ENCODE peak calls at places on chromosomes 5 and 9, in nine cellular contexts. One of them, this sample, is unnamed. For H3K9me3, the result is how much of the 10 kb centered on the place peaks cover.

GRCh38 chr9:95726756-95727155 is 148.7 kb upstream of the ERCC6L2 start:
- DNase-seq in cardiac muscle cell: peak
- DNase-seq in upper lobe of right lung: no peak
- DNase-seq in A673: peak
- DNase-seq in IMR-90: peak
- DNase-seq in heart right ventricle: no peak
- DNase-seq in psoas muscle: no peak
- DNase-seq in tibial nerve: no peak
- DNase-seq in A549: peak
- DNase-seq in this sample: no peak

GRCh38 chr5:139710370-139711066 is 62.4 kb downstream of the CXXC5 start:
- DNase-seq in IMR-90: peak
- DNase-seq in tibial nerve: no peak
- DNase-seq in upper lobe of right lung: peak
- DNase-seq in psoas muscle: no peak
- DNase-seq in heart right ventricle: peak
- DNase-seq in A549: peak
- DNase-seq in cardiac muscle cell: peak
- DNase-seq in A673: peak
- DNase-seq in this sample: no peak

GRCh38 chr5:147576646-147577535 is 67.0 kb upstream of the DPYSL3 start:
- DNase-seq in upper lobe of right lung: peak
- DNase-seq in psoas muscle: peak
- DNase-seq in cardiac muscle cell: peak
- DNase-seq in tibial nerve: peak
- DNase-seq in heart right ventricle: peak
- DNase-seq in A549: peak
- DNase-seq in IMR-90: peak
- DNase-seq in A673: peak
- DNase-seq in this sample: no peak

GRCh38 chr5:16690243-16690839 is 73.5 kb upstream of the RETREG1 start:
- DNase-seq in A549: peak
- DNase-seq in heart right ventricle: no peak
- DNase-seq in A673: peak
- DNase-seq in IMR-90: peak
- DNase-seq in cardiac muscle cell: peak
- DNase-seq in tibial nerve: peak
- DNase-seq in upper lobe of right lung: no peak
- DNase-seq in psoas muscle: no peak
- DNase-seq in this sample: no peak

GRCh38 chr5:139651863-139652787 is 4.0 kb downstream of the CXXC5 start:
- DNase-seq in upper lobe of right lung: peak
- DNase-seq in psoas muscle: peak
- DNase-seq in A673: peak
- DNase-seq in A549: peak
- DNase-seq in heart right ventricle: peak
- DNase-seq in IMR-90: peak
- DNase-seq in cardiac muscle cell: peak
- DNase-seq in tibial nerve: peak
- DNase-seq in this sample: peak

GRCh38 chr9:136624184-136624951 is 38.3 kb upstream of the EGFL7 start:
- DNase-seq in tibial nerve: no peak
- DNase-seq in cardiac muscle cell: no peak
- DNase-seq in A673: no peak
- DNase-seq in heart right ventricle: peak
- DNase-seq in IMR-90: no peak
- DNase-seq in psoas muscle: no peak
- DNase-seq in upper lobe of right lung: no peak
- DNase-seq in A549: no peak
- DNase-seq in this sample: no peak

GRCh38 chr5:99122976-99123375 is 194.2 kb upstream of the CHD1 start:
- DNase-seq in psoas muscle: no peak
- DNase-seq in A549: no peak
- DNase-seq in tibial nerve: no peak
- DNase-seq in IMR-90: peak
- DNase-seq in upper lobe of right lung: no peak
- DNase-seq in cardiac muscle cell: no peak
- DNase-seq in A673: no peak
- DNase-seq in heart right ventricle: no peak
- DNase-seq in this sample: no peak

GRCh38 chr9:82991684-82992083 is 71.3 kb downstream of the RASEF start:
- DNase-seq in A549: no peak
- DNase-seq in heart right ventricle: no peak
- DNase-seq in IMR-90: no peak
- DNase-seq in psoas muscle: no peak
- DNase-seq in A673: no peak
- DNase-seq in tibial nerve: peak
- DNase-seq in upper lobe of right lung: no peak
- DNase-seq in cardiac muscle cell: no peak
- DNase-seq in this sample: no peak

GRCh38 chr5:60883229-60883628 is 39.2 kb upstream of the ELOVL7 start:
- DNase-seq in A549: peak
- DNase-seq in tibial nerve: no peak
- DNase-seq in cardiac muscle cell: no peak
- DNase-seq in upper lobe of right lung: no peak
- DNase-seq in psoas muscle: no peak
- DNase-seq in heart right ventricle: no peak
- DNase-seq in IMR-90: no peak
- DNase-seq in A673: peak
- DNase-seq in this sample: no peak

GRCh38 chr9:105114956-105115728 is 129.3 kb upstream of the SLC44A1 start:
- DNase-seq in IMR-90: peak
- DNase-seq in psoas muscle: peak
- DNase-seq in heart right ventricle: no peak
- DNase-seq in cardiac muscle cell: no peak
- DNase-seq in A673: no peak
- DNase-seq in A549: no peak
- DNase-seq in tibial nerve: peak
- DNase-seq in upper lobe of right lung: peak
- DNase-seq in this sample: peak

GRCh38 chr5:57531333-57531732 is 48.7 kb upstream of the ACTBL2 start:
- DNase-seq in A673: no peak
- DNase-seq in upper lobe of right lung: no peak
- DNase-seq in cardiac muscle cell: no peak
- DNase-seq in tibial nerve: no peak
- DNase-seq in IMR-90: no peak
- DNase-seq in psoas muscle: no peak
- DNase-seq in A549: no peak
- DNase-seq in heart right ventricle: no peak
- DNase-seq in this sample: no peak

GRCh38 chr9:115595951-115596742 is 478.2 kb upstream of the TNC start:
- DNase-seq in A549: no peak
- DNase-seq in IMR-90: peak
- DNase-seq in tibial nerve: peak
- DNase-seq in cardiac muscle cell: no peak
- DNase-seq in psoas muscle: no peak
- DNase-seq in A673: peak
- DNase-seq in upper lobe of right lung: no peak
- DNase-seq in heart right ventricle: no peak
- DNase-seq in this sample: no peak

GRCh38 chr9:112072721-112073553 is 102.2 kb downstream of the SUSD1 start:
- DNase-seq in heart right ventricle: no peak
- DNase-seq in tibial nerve: no peak
- DNase-seq in cardiac muscle cell: no peak
- DNase-seq in IMR-90: peak
- DNase-seq in psoas muscle: no peak
- DNase-seq in A673: no peak
- DNase-seq in A549: no peak
- DNase-seq in upper lobe of right lung: no peak
- DNase-seq in this sample: no peak

GRCh38 chr9:112074250-112075008 is 100.7 kb downstream of the SUSD1 start:
- DNase-seq in A549: no peak
- DNase-seq in A673: peak
- DNase-seq in tibial nerve: peak
- DNase-seq in heart right ventricle: peak
- DNase-seq in cardiac muscle cell: peak
- DNase-seq in upper lobe of right lung: no peak
- DNase-seq in psoas muscle: peak
- DNase-seq in IMR-90: peak
- DNase-seq in this sample: peak

GRCh38 chr9:112076814-112077213 is 98.3 kb downstream of the SUSD1 start:
- DNase-seq in psoas muscle: no peak
- DNase-seq in IMR-90: no peak
- DNase-seq in upper lobe of right lung: no peak
- DNase-seq in A673: no peak
- DNase-seq in A549: no peak
- DNase-seq in tibial nerve: no peak
- DNase-seq in cardiac muscle cell: no peak
- DNase-seq in heart right ventricle: no peak
- DNase-seq in this sample: no peak

GRCh38 chr9:112078432-112078831 is 96.7 kb downstream of the SUSD1 start:
- DNase-seq in psoas muscle: no peak
- DNase-seq in heart right ventricle: no peak
- DNase-seq in A549: no peak
- DNase-seq in IMR-90: no peak
- DNase-seq in tibial nerve: no peak
- DNase-seq in cardiac muscle cell: no peak
- DNase-seq in upper lobe of right lung: no peak
- DNase-seq in A673: no peak
- DNase-seq in this sample: no peak

GRCh38 chr9:112075009-112075378 is 100.1 kb downstream of the SUSD1 start:
- DNase-seq in A549: no peak
- DNase-seq in IMR-90: no peak
- DNase-seq in A673: no peak
- DNase-seq in upper lobe of right lung: no peak
- DNase-seq in tibial nerve: no peak
- DNase-seq in psoas muscle: no peak
- DNase-seq in heart right ventricle: no peak
- DNase-seq in cardiac muscle cell: no peak
- DNase-seq in this sample: no peak
- TF ChIP-seq CTCF in A549: no peak
- TF ChIP-seq CTCF in IMR-90: no peak
- TF ChIP-seq CTCF in A673: peak
- TF ChIP-seq CTCF in upper lobe of right lung: no peak
- TF ChIP-seq CTCF in tibial nerve: no peak
- TF ChIP-seq CTCF in psoas muscle: no peak
- TF ChIP-seq CTCF in heart right ventricle: no peak
- TF ChIP-seq CTCF in cardiac muscle cell: no peak
- TF ChIP-seq CTCF in this sample: no peak

DNA sequence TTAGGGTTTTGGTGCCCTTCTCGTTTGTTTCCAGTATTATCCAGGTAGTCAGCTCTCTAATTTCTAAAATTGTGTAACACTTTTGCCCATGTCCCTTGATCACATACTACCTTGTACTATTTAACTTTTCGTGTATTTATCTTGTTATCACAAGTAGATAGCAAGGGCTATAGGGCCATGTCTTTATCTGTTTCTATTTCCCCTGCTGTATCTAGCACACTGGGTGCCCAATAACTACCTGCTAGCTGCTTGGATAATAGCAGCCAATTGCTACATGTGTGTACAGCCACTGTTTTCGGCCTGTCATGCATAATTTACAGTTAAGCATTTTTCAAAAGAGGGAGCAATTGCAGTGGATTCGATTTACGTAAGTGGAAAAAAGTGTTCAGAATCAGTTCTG is 64.8 kb upstream of the TNFAIP8 start:
- DNase-seq in IMR-90: no peak
- DNase-seq in psoas muscle: no peak
- DNase-seq in A673: no peak
- DNase-seq in A549: no peak
- DNase-seq in cardiac muscle cell: no peak
- DNase-seq in tibial nerve: no peak
- DNase-seq in heart right ventricle: no peak
- DNase-seq in upper lobe of right lung: no peak
- DNase-seq in this sample: no peak
- H3K9me3 ChIP-seq in IMR-90: under half
- H3K9me3 ChIP-seq in psoas muscle: under half
- H3K9me3 ChIP-seq in A673: under half
- H3K9me3 ChIP-seq in A549: under half
- H3K9me3 ChIP-seq in cardiac muscle cell: under half
- H3K9me3 ChIP-seq in tibial nerve: under half
- H3K9me3 ChIP-seq in heart right ventricle: under half
- H3K9me3 ChIP-seq in upper lobe of right lung: under half
- H3K9me3 ChIP-seq in this sample: under half

GRCh38 chr5:172642926-172643325 is 1.9 kb downstream of the NEURL1B start:
- DNase-seq in heart right ventricle: no peak
- DNase-seq in IMR-90: no peak
- DNase-seq in psoas muscle: no peak
- DNase-seq in A673: no peak
- DNase-seq in A549: no peak
- DNase-seq in tibial nerve: no peak
- DNase-seq in upper lobe of right lung: peak
- DNase-seq in cardiac muscle cell: no peak
- DNase-seq in this sample: no peak

GRCh38 chr5:172641359-172642045 is 439 bp downstream of the NEURL1B start:
- DNase-seq in A673: peak
- DNase-seq in tibial nerve: no peak
- DNase-seq in psoas muscle: peak
- DNase-seq in heart right ventricle: peak
- DNase-seq in upper lobe of right lung: peak
- DNase-seq in A549: peak
- DNase-seq in cardiac muscle cell: peak
- DNase-seq in IMR-90: no peak
- DNase-seq in this sample: no peak

GRCh38 chr5:172642511-172642910 is 1.4 kb downstream of the NEURL1B start:
- DNase-seq in cardiac muscle cell: no peak
- DNase-seq in tibial nerve: no peak
- DNase-seq in IMR-90: peak
- DNase-seq in A673: no peak
- DNase-seq in A549: no peak
- DNase-seq in upper lobe of right lung: no peak
- DNase-seq in psoas muscle: peak
- DNase-seq in heart right ventricle: no peak
- DNase-seq in this sample: no peak

GRCh38 chr5:172640822-172641358 is at the start of gene NEURL1B:
- DNase-seq in psoas muscle: peak
- DNase-seq in tibial nerve: peak
- DNase-seq in upper lobe of right lung: peak
- DNase-seq in IMR-90: peak
- DNase-seq in heart right ventricle: peak
- DNase-seq in A673: peak
- DNase-seq in A549: peak
- DNase-seq in cardiac muscle cell: peak
- DNase-seq in this sample: peak

DNA sequence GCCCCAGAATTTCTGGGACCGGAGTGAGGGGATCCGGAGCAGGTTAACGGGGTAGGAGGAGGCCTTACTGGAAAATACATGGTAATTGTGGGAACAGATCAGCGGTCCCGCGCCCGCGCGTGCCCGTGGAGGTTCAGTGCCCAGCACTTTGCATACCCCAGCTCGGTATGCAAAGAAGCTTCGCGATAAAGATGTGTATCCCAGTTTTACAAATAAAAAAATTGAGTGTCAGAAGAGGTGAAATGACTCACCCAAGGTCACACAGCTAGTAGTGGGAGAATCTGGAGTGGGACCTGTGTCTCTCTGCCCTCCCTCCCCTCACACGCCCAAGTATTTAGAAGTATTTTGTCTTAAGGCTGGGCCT is 965 bp downstream of the NEURL1B start:
- DNase-seq in IMR-90: peak
- DNase-seq in upper lobe of right lung: peak
- DNase-seq in heart right ventricle: no peak
- DNase-seq in cardiac muscle cell: peak
- DNase-seq in A549: no peak
- DNase-seq in psoas muscle: no peak
- DNase-seq in A673: no peak
- DNase-seq in tibial nerve: no peak
- DNase-seq in this sample: no peak
- H3K4me3 ChIP-seq in IMR-90: peak
- H3K4me3 ChIP-seq in upper lobe of right lung: peak
- H3K4me3 ChIP-seq in heart right ventricle: peak
- H3K4me3 ChIP-seq in cardiac muscle cell: peak
- H3K4me3 ChIP-seq in A549: peak
- H3K4me3 ChIP-seq in psoas muscle: peak
- H3K4me3 ChIP-seq in A673: peak
- H3K4me3 ChIP-seq in tibial nerve: peak
- H3K4me3 ChIP-seq in this sample: peak

GRCh38 chr5:150175536-150175935 is 9.0 kb downstream of the CDX1 start:
- DNase-seq in cardiac muscle cell: peak
- DNase-seq in tibial nerve: no peak
- DNase-seq in A549: peak
- DNase-seq in psoas muscle: no peak
- DNase-seq in IMR-90: peak
- DNase-seq in upper lobe of right lung: no peak
- DNase-seq in heart right ventricle: no peak
- DNase-seq in A673: peak
- DNase-seq in this sample: no peak
- TF ChIP-seq CTCF in cardiac muscle cell: peak
- TF ChIP-seq CTCF in tibial nerve: no peak
- TF ChIP-seq CTCF in A549: peak
- TF ChIP-seq CTCF in psoas muscle: peak
- TF ChIP-seq CTCF in IMR-90: peak
- TF ChIP-seq CTCF in upper lobe of right lung: peak
- TF ChIP-seq CTCF in heart right ventricle: peak
- TF ChIP-seq CTCF in A673: peak
- TF ChIP-seq CTCF in this sample: no peak